ENCODE peak calls at places on chromosomes 6 and 20, in six cellular contexts. Q, I, P, H, X and F are unnamed samples.

GRCh38 chr20:48921883-48922867 is 664 bp downstream of the ARFGEF2 start:
- DNase-seq in Q (peak; percentile 67), I (no peak), P (peak; percentile 73), H (no peak), X (no peak), F (peak; percentile 55)

GRCh38 chr6:165676435-165677068 is 13.5 kb upstream of the PDE10A start:
- DNase-seq in Q (no peak), I (no peak), P (peak; percentile 23), H (no peak), X (no peak), F (peak; percentile 30)

GRCh38 chr20:54585222-54585621 is 109.8 kb downstream of the DOK5 start:
- DNase-seq in Q (no peak), I (no peak), P (no peak), H (no peak), X (no peak), F (no peak)

GRCh38 chr6:109381007-109381746 is 1.1 kb downstream of the CD164 start:
- DNase-seq in Q (no peak), I (no peak), P (no peak), H (no peak), X (no peak), F (no peak)

GRCh38 chr6:79520534-79520933 is 16.7 kb downstream of the LCA5 start:
- DNase-seq in Q (no peak), I (no peak), P (no peak), H (no peak), X (no peak), F (no peak)

GRCh38 chr20:53202781-53203180 is 230.6 kb downstream of the TSHZ2 start:
- DNase-seq in Q (no peak), I (no peak), P (no peak), H (no peak), X (no peak), F (no peak)

GRCh38 chr6:30830438-30830837 is 53.9 kb upstream of the DDR1 start:
- DNase-seq in Q (no peak), I (no peak), P (no peak), H (no peak), X (no peak), F (no peak)

GRCh38 chr6:90274481-90275030 is 22.1 kb downstream of the BACH2 start:
- DNase-seq in Q (no peak), I (no peak), P (no peak), H (no peak), X (no peak), F (no peak)

GRCh38 chr6:165990216-165990615 is 177.4 kb downstream of the TBXT start:
- DNase-seq in Q (no peak), I (no peak), P (no peak), H (no peak), X (no peak), F (no peak)

GRCh38 chr6:75065524-75065923 is 140.3 kb downstream of the COL12A1 start:
- DNase-seq in Q (no peak), I (peak; percentile 34), P (no peak), H (no peak), X (no peak), F (peak; percentile 42)

GRCh38 chr6:94478178-94479140 is 1059.1 kb upstream of the EPHA7 start:
- DNase-seq in Q (no peak), I (no peak), P (no peak), H (no peak), X (no peak), F (no peak)

GRCh38 chr20:61779176-61779965 is 286.3 kb downstream of the TAF4 start:
- DNase-seq in Q (no peak), I (no peak), P (no peak), H (no peak), X (no peak), F (no peak)

GRCh38 chr6:40338306-40338705 is 248.9 kb downstream of the LRFN2 start:
- DNase-seq in Q (no peak), I (no peak), P (no peak), H (no peak), X (no peak), F (no peak)

GRCh38 chr20:36646678-36647077 is 682 bp upstream of the SLA2 start:
- DNase-seq in Q (no peak), I (no peak), P (no peak), H (no peak), X (no peak), F (no peak)

DNA sequence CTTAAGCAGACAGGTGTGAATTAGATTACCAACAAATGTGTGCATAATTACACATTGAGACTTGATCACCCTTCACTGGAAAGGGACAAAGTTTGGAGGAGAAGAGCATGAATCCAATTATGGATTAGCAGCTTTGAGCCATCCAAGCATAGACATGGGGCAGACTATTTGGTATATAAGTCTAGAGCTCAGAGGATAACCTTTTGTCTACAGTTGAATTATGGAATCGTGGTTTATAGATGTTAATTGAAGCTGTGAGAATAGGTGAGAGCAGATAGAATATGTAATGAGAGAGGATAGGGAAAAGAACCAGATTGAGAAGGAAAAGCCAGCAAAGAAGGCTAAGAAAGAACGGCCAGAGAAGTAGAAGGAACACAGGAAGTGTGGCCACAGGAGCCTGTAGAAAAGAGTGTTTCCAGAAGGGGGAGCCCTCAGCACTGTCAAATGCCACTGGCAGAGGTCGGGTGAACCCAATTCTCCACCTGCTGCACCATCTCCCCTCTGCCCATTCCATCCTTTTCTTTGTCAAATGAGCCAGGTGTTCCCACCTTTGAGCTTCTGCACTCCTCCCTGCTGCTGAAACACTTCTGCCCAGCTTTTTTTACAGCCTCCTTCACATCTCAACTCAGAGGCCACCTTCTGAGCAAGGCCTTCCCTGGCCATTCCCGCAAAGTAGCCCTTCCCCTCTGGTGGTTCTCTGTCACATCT is 7.3 kb downstream of the DNTTIP1 start:
- DNase-seq in Q (peak; percentile 61), I (no peak), P (peak; percentile 75), H (peak; percentile 36), X (no peak), F (peak; percentile 75)
- TF ChIP-seq ATF3 in Q (no peak), I (no peak), P (no peak), H (no peak), X (no peak), F (no peak)

GRCh38 chr20:5020760-5021159 is 19.4 kb upstream of the SLC23A2 start:
- DNase-seq in Q (no peak), I (no peak), P (no peak), H (no peak), X (no peak), F (no peak)

GRCh38 chr20:5030348-5031205 is 29.3 kb upstream of the SLC23A2 start:
- DNase-seq in Q (no peak), I (no peak), P (no peak), H (no peak), X (no peak), F (no peak)

GRCh38 chr20:5024103-5024502 is 22.8 kb upstream of the SLC23A2 start:
- DNase-seq in Q (no peak), I (no peak), P (no peak), H (no peak), X (no peak), F (no peak)

GRCh38 chr20:5024982-5025381 is 23.7 kb upstream of the SLC23A2 start:
- DNase-seq in Q (peak; percentile 80), I (no peak), P (no peak), H (no peak), X (no peak), F (no peak)
- TF ChIP-seq ATF3 in Q (no peak), I (no peak), P (no peak), H (no peak), X (no peak), F (no peak)

GRCh38 chr6:3312604-3313167 is 53.9 kb downstream of the PSMG4 start:
- DNase-seq in Q (no peak), I (no peak), P (no peak), H (no peak), X (no peak), F (peak; percentile 8)

GRCh38 chr6:3314621-3315020 is 55.9 kb downstream of the PSMG4 start:
- DNase-seq in Q (no peak), I (no peak), P (no peak), H (no peak), X (no peak), F (no peak)

GRCh38 chr6:3315841-3316240 is 57.1 kb downstream of the PSMG4 start:
- DNase-seq in Q (no peak), I (no peak), P (no peak), H (no peak), X (no peak), F (no peak)

GRCh38 chr6:3315068-3315467 is 56.3 kb downstream of the PSMG4 start:
- DNase-seq in Q (no peak), I (no peak), P (no peak), H (no peak), X (no peak), F (no peak)

DNA sequence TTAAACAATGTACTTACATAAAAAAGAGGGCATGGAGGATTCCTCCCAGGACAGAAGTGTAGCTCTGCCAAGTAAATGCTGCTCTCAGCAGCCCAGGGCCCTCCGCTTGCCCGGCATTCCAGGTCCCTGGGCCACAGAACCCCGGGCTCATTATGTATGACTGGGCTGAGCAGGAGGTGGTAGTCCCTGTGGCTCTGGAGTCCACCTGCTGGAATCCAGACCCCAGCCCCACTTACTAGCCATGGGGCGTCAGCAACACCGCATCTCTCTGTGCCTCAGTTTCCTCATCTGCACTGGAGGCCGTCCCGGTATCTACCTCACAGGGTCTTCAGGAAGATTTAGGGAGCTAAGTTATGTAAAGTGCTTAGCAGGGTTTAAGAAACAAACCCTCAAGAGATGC is 55.4 kb downstream of the PSMG4 start:
- DNase-seq in Q (no peak), I (no peak), P (no peak), H (no peak), X (no peak), F (no peak)
- TF ChIP-seq ATF3 in Q (no peak), I (no peak), P (no peak), H (no peak), X (no peak), F (no peak)

GRCh38 chr6:2718334-2719052 is 32.2 kb downstream of the MYLK4 start:
- DNase-seq in Q (no peak), I (no peak), P (no peak), H (no peak), X (no peak), F (no peak)
- TF ChIP-seq ATF3 in Q (no peak), I (no peak), P (no peak), H (no peak), X (no peak), F (no peak)